ENCODE peak calls at places on chromosomes 16 and 17, in eight cellular contexts. O, C, W, D, I, T, H and J are unnamed samples.

GRCh38 chr16:80407265-80407987 is 133.4 kb upstream of the DYNLRB2 start:
- DNase-seq in W (no peak), H (no peak), T (no peak), I (no peak), D (no peak), C (no peak), O (no peak), J (no peak)

GRCh38 chr17:78226055-78226751 is 5.2 kb upstream of the TMEM235 start:
- DNase-seq in H (no peak), C (no peak), T (no peak), O (no peak), I (no peak), W (no peak), D (no peak), J (no peak)

GRCh38 chr17:20987511-20987910 is 55.3 kb downstream of the USP22 start:
- DNase-seq in O (no peak), T (no peak), I (no peak), C (no peak), D (no peak), W (no peak), H (no peak), J (no peak)

GRCh38 chr16:54140057-54140787 is 146.4 kb downstream of the IRX3 start:
- DNase-seq in W (no peak), H (no peak), I (no peak), O (no peak), C (no peak), T (no peak), D (no peak), J (no peak)

GRCh38 chr17:5800646-5801045 is 216.3 kb upstream of the NLRP1 start:
- DNase-seq in O (no peak), C (no peak), I (no peak), H (no peak), W (no peak), D (no peak), T (no peak), J (no peak)

GRCh38 chr16:8547756-8548155 is 42.6 kb downstream of the TMEM114 start:
- DNase-seq in H (no peak), W (no peak), O (no peak), C (no peak), T (no peak), D (no peak), I (no peak), J (no peak)

GRCh38 chr17:43958953-43959352 is 5.2 kb upstream of the PYY start:
- DNase-seq in W (no peak), I (no peak), D (no peak), O (no peak), T (no peak), C (no peak), H (no peak), J (no peak)

GRCh38 chr16:64695684-64696083 is 426.2 kb downstream of the CDH11 start:
- DNase-seq in C (peak; percentile 58), W (no peak), I (no peak), D (no peak), T (no peak), O (no peak), H (no peak), J (no peak)

GRCh38 chr17:38453951-38454421 is 25.7 kb downstream of the ARHGAP23 start:
- DNase-seq in I (peak; percentile 56), W (peak; percentile 37), D (peak; percentile 73), O (no peak), H (no peak), T (no peak), C (peak; percentile 59), J (no peak)

GRCh38 chr17:40526668-40527067 is 25.2 kb upstream of the TNS4 start:
- DNase-seq in D (peak; percentile 33), W (no peak), I (peak; percentile 62), C (peak; percentile 87), O (no peak), T (no peak), H (no peak), J (no peak)

GRCh38 chr16:46428108-46429061 is 192.8 kb downstream of the SHCBP1 start:
- DNase-seq in D (peak; percentile 19), H (no peak), T (no peak), W (no peak), O (no peak), C (no peak), I (no peak), J (no peak)

GRCh38 chr17:40952675-40953074 is 14.1 kb downstream of the KRT39 start:
- DNase-seq in D (no peak), O (no peak), I (no peak), W (peak; percentile 97), H (no peak), C (peak; percentile 97), T (no peak), J (no peak)

GRCh38 chr17:10357768-10358167 is 15.0 kb downstream of the MYH13 start:
- DNase-seq in C (no peak), I (no peak), O (no peak), H (peak; percentile 10), T (no peak), W (no peak), D (no peak), J (no peak)

GRCh38 chr16:1125471-1125870 is 27.4 kb upstream of the CACNA1H start:
- DNase-seq in T (no peak), O (no peak), C (peak; percentile 6), I (no peak), W (peak; percentile 55), D (no peak), H (no peak), J (peak; percentile 74)

GRCh38 chr17:47465165-47465564 is 65.7 kb upstream of the NPEPPS start:
- DNase-seq in W (no peak), O (no peak), H (no peak), C (no peak), T (no peak), I (no peak), D (no peak), J (no peak)

GRCh38 chr17:42009170-42009569 is 8.1 kb downstream of the DNAJC7 start:
- DNase-seq in C (no peak), I (no peak), O (no peak), T (no peak), W (no peak), D (no peak), H (peak; percentile 20), J (no peak)
- TF ChIP-seq CTCF in C (no peak), I (no peak), O (no peak), T (no peak), W (no peak), D (no peak), H (peak; percentile 27), J (no peak)

GRCh38 chr17:7280519-7281073 is 922 bp upstream of the SLC2A4 start:
- DNase-seq in D (no peak), O (peak; percentile 81), W (peak; percentile 35), I (peak; percentile 77), T (peak; percentile 81), C (peak; percentile 68), H (peak; percentile 86), J (peak; percentile 74)
- TF ChIP-seq CTCF in D (peak; percentile 94), O (peak; percentile 86), W (peak; percentile 91), I (peak; percentile 96), T (peak; percentile 96), C (peak; percentile 86), H (peak; percentile 89), J (peak; percentile 47)

DNA sequence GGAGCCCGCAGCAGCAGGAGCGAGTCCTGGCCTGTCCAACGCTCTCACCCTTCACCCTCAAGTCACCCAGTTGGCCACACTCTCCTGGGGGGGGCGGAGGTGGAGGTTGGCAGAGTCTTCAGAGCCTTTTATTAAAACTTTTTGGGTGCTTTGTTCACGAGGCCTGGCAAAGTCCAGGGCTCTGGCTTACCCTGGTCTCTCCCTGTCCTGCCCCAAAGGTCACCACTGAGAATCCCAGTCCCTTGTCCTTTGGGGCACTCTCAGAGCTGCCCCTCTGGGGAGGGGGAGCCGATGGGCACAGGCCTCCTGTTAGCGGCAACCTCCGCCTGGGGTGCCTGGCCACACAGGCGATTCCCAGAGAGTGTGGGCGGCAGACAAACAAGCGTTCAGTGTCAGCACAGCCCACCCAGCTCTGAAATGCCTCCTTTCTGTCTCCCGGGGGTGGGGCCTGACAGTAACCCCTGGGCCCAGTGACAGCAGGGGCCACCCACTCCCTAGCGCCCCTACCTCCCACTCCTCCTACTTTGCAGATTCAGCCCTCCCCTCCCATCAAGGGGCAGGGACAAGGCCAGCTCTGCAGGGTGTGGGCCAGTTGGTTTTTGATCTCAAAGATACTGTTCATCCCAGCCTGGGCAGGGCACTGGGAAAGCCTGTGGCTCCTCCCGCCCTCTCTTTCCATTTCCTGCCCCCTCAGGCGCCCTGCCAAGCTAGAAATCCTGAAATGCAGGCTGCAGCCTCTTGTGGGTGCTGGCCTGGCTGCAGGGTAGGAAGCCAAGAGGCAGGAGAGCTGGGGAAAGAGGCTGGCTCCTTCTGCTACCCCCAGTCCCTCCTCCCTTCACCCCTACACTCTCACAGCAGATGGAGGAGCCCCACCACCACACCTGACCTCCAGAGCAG is 36.6 kb upstream of the EMP2 start:
- DNase-seq in C (peak; percentile 69), W (peak; percentile 53), I (peak; percentile 40), D (peak; percentile 77), O (no peak), T (peak; percentile 87), H (no peak), J (no peak)
- TF ChIP-seq CTCF in C (peak; percentile 22), W (no peak), I (no peak), D (peak; percentile 23), O (no peak), T (no peak), H (no peak), J (no peak)

DNA sequence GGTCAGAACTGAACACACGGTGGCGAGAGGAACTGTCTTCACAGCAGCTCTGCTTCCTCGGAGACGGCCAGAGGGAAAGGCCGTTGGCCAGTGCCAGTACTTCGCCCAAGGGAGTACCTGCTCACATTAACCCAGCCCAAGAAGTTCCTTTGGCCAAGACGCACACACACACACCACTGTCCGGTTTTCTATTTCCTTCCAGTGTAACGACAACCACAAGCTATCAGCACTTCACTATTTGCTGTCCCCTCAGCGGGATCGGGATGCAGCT is 735 bp upstream of the GGNBP2 start:
- DNase-seq in C (peak; percentile 64), T (no peak), W (peak; percentile 47), H (peak; percentile 69), D (no peak), I (peak; percentile 24), O (no peak), J (no peak)
- TF ChIP-seq CTCF in C (peak; percentile 41), T (no peak), W (no peak), H (peak; percentile 29), D (no peak), I (no peak), O (no peak), J (no peak)